ENCODE peak calls at places on chromosomes 4 and X, in nine cellular contexts. One of them, this sample, is unnamed.

GRCh38 chr4:32002037-32002747 is 1282.0 kb downstream of the PCDH7 start:
- DNase-seq in cardiac muscle cell: peak
- DNase-seq in A549: no peak
- DNase-seq in PC-3: no peak
- DNase-seq in AG10803: no peak
- DNase-seq in lung: no peak
- DNase-seq in adrenal gland: no peak
- DNase-seq in kidney epithelial cell: no peak
- DNase-seq in OCI-LY7: no peak
- DNase-seq in this sample: no peak

GRCh38 chr4:15375707-15376106 is 52.1 kb upstream of the C1QTNF7 start:
- DNase-seq in cardiac muscle cell: no peak
- DNase-seq in A549: no peak
- DNase-seq in PC-3: no peak
- DNase-seq in AG10803: no peak
- DNase-seq in lung: no peak
- DNase-seq in adrenal gland: no peak
- DNase-seq in kidney epithelial cell: no peak
- DNase-seq in OCI-LY7: no peak
- DNase-seq in this sample: no peak

GRCh38 chr4:65316534-65316933 is 353.8 kb downstream of the EPHA5 start:
- DNase-seq in cardiac muscle cell: no peak
- DNase-seq in A549: no peak
- DNase-seq in PC-3: no peak
- DNase-seq in AG10803: no peak
- DNase-seq in lung: no peak
- DNase-seq in adrenal gland: no peak
- DNase-seq in kidney epithelial cell: no peak
- DNase-seq in OCI-LY7: no peak
- DNase-seq in this sample: no peak

GRCh38 chr4:129327637-129328036 is 231.7 kb downstream of the C4orf33 start:
- DNase-seq in cardiac muscle cell: no peak
- DNase-seq in A549: no peak
- DNase-seq in PC-3: no peak
- DNase-seq in AG10803: no peak
- DNase-seq in lung: no peak
- DNase-seq in adrenal gland: no peak
- DNase-seq in kidney epithelial cell: no peak
- DNase-seq in OCI-LY7: no peak
- DNase-seq in this sample: no peak

GRCh38 chrX:148417934-148418333 is 82.5 kb upstream of the AFF2 start:
- DNase-seq in cardiac muscle cell: no peak
- DNase-seq in A549: no peak
- DNase-seq in PC-3: no peak
- DNase-seq in AG10803: peak
- DNase-seq in lung: no peak
- DNase-seq in adrenal gland: no peak
- DNase-seq in kidney epithelial cell: no peak
- DNase-seq in OCI-LY7: no peak
- DNase-seq in this sample: no peak

GRCh38 chr4:145720656-145721055 is 40.7 kb downstream of the C4orf51 start:
- DNase-seq in cardiac muscle cell: no peak
- DNase-seq in A549: no peak
- DNase-seq in PC-3: no peak
- DNase-seq in AG10803: no peak
- DNase-seq in lung: no peak
- DNase-seq in adrenal gland: no peak
- DNase-seq in kidney epithelial cell: no peak
- DNase-seq in OCI-LY7: no peak
- DNase-seq in this sample: no peak

GRCh38 chr4:139786494-139787354 is 121.1 kb downstream of the MGST2 start:
- DNase-seq in cardiac muscle cell: no peak
- DNase-seq in A549: no peak
- DNase-seq in PC-3: no peak
- DNase-seq in AG10803: no peak
- DNase-seq in lung: no peak
- DNase-seq in adrenal gland: no peak
- DNase-seq in kidney epithelial cell: no peak
- DNase-seq in OCI-LY7: no peak
- DNase-seq in this sample: no peak

GRCh38 chr4:139054791-139055376 is 39.3 kb downstream of the NOCT start:
- DNase-seq in cardiac muscle cell: peak
- DNase-seq in A549: no peak
- DNase-seq in PC-3: peak
- DNase-seq in AG10803: peak
- DNase-seq in lung: no peak
- DNase-seq in adrenal gland: no peak
- DNase-seq in kidney epithelial cell: no peak
- DNase-seq in OCI-LY7: no peak
- DNase-seq in this sample: no peak

GRCh38 chrX:87895421-87895820 is 377.8 kb downstream of the KLHL4 start:
- DNase-seq in cardiac muscle cell: no peak
- DNase-seq in A549: no peak
- DNase-seq in PC-3: no peak
- DNase-seq in AG10803: no peak
- DNase-seq in lung: no peak
- DNase-seq in adrenal gland: no peak
- DNase-seq in kidney epithelial cell: no peak
- DNase-seq in OCI-LY7: no peak
- DNase-seq in this sample: no peak

GRCh38 chr4:93759506-93759905 is 69.0 kb upstream of the ATOH1 start:
- DNase-seq in cardiac muscle cell: no peak
- DNase-seq in A549: no peak
- DNase-seq in PC-3: no peak
- DNase-seq in AG10803: no peak
- DNase-seq in lung: no peak
- DNase-seq in adrenal gland: no peak
- DNase-seq in kidney epithelial cell: no peak
- DNase-seq in OCI-LY7: no peak
- DNase-seq in this sample: no peak

GRCh38 chrX:24777660-24778059 is 83.9 kb downstream of the POLA1 start:
- DNase-seq in cardiac muscle cell: no peak
- DNase-seq in A549: no peak
- DNase-seq in PC-3: no peak
- DNase-seq in AG10803: no peak
- DNase-seq in lung: no peak
- DNase-seq in adrenal gland: no peak
- DNase-seq in kidney epithelial cell: no peak
- DNase-seq in OCI-LY7: peak
- DNase-seq in this sample: no peak

GRCh38 chr4:152939655-152940054 is 3.5 kb downstream of the FHDC1 start:
- DNase-seq in cardiac muscle cell: no peak
- DNase-seq in A549: no peak
- DNase-seq in PC-3: no peak
- DNase-seq in AG10803: no peak
- DNase-seq in lung: no peak
- DNase-seq in adrenal gland: no peak
- DNase-seq in kidney epithelial cell: no peak
- DNase-seq in OCI-LY7: no peak
- DNase-seq in this sample: no peak

GRCh38 chr4:148730766-148731165 is 288.6 kb upstream of the NR3C2 start:
- DNase-seq in cardiac muscle cell: no peak
- DNase-seq in A549: no peak
- DNase-seq in PC-3: no peak
- DNase-seq in AG10803: no peak
- DNase-seq in lung: no peak
- DNase-seq in adrenal gland: no peak
- DNase-seq in kidney epithelial cell: no peak
- DNase-seq in OCI-LY7: no peak
- DNase-seq in this sample: no peak

GRCh38 chr4:153071953-153072622 is 132.2 kb upstream of the TRIM2 start:
- DNase-seq in cardiac muscle cell: no peak
- DNase-seq in A549: no peak
- DNase-seq in PC-3: peak
- DNase-seq in AG10803: no peak
- DNase-seq in lung: no peak
- DNase-seq in adrenal gland: no peak
- DNase-seq in kidney epithelial cell: no peak
- DNase-seq in OCI-LY7: no peak
- DNase-seq in this sample: no peak

DNA sequence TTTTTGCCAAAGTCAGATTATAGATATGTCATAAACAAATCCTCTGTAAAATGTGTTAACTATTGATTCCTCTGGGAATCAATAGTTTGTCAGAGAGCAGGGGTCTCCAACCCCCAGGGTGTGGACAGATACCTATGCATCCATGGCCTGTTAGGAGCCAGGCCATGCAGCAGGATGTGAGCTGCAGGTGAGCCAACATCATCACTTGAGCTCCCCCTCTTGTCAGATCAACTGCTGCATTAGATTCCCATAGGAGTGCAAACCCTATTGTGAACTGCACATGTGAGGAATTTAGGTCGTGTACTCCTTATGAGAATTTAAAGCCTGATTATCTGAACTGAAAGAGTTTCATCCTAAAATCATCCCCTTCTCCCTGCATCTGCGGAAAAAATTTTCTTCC is 1365.4 kb downstream of the ARAP2 start:
- DNase-seq in cardiac muscle cell: no peak
- DNase-seq in A549: no peak
- DNase-seq in PC-3: no peak
- DNase-seq in AG10803: no peak
- DNase-seq in lung: no peak
- DNase-seq in adrenal gland: no peak
- DNase-seq in kidney epithelial cell: no peak
- DNase-seq in OCI-LY7: no peak
- DNase-seq in this sample: no peak
- TF ChIP-seq CTCF in cardiac muscle cell: no peak
- TF ChIP-seq CTCF in A549: no peak
- TF ChIP-seq CTCF in PC-3: peak
- TF ChIP-seq CTCF in AG10803: no peak
- TF ChIP-seq CTCF in lung: no peak
- TF ChIP-seq CTCF in adrenal gland: no peak
- TF ChIP-seq CTCF in kidney epithelial cell: no peak
- TF ChIP-seq CTCF in OCI-LY7: no peak
- TF ChIP-seq CTCF in this sample: no peak

DNA sequence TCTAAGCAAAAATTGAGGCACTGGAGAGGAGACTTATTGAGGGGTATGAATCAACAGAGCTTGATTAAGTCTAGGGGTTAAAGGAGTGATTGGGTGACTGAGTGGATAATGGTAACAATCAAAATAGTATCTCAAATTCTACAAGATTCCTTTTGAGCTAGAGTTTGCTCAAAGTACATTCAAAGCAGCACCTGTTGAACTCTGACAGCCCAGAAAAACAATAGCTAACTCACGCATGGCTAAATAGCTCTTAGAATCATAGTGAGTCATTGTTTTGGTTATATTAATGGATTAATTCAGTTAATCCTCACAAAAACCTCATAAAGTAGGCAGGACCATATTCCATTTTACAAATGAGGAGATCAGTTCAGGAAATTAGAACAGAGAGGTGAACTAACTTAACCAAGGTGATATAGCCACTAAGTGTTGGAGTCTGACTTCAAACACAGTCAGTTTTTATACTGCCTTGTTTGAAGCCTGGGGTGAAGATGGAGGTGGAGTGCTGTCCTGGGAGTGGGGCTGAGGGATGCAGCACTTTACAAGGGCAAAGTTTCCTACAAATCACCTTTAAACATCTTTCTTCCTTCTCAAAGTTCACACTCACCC is 35.9 kb upstream of the PPM1K start:
- DNase-seq in cardiac muscle cell: no peak
- DNase-seq in A549: no peak
- DNase-seq in PC-3: peak
- DNase-seq in AG10803: no peak
- DNase-seq in lung: no peak
- DNase-seq in adrenal gland: no peak
- DNase-seq in kidney epithelial cell: peak
- DNase-seq in OCI-LY7: peak
- DNase-seq in this sample: no peak
- H3K4me3 ChIP-seq in cardiac muscle cell: no peak
- H3K4me3 ChIP-seq in A549: no peak
- H3K4me3 ChIP-seq in PC-3: peak
- H3K4me3 ChIP-seq in AG10803: no peak
- H3K4me3 ChIP-seq in lung: no peak
- H3K4me3 ChIP-seq in adrenal gland: no peak
- H3K4me3 ChIP-seq in kidney epithelial cell: no peak
- H3K4me3 ChIP-seq in OCI-LY7: peak
- H3K4me3 ChIP-seq in this sample: no peak

GRCh38 chr4:27270435-27270834 is 409.8 kb downstream of the STIM2 start:
- DNase-seq in cardiac muscle cell: no peak
- DNase-seq in A549: no peak
- DNase-seq in PC-3: peak
- DNase-seq in AG10803: no peak
- DNase-seq in lung: no peak
- DNase-seq in adrenal gland: no peak
- DNase-seq in kidney epithelial cell: no peak
- DNase-seq in OCI-LY7: no peak
- DNase-seq in this sample: no peak

GRCh38 chr4:27272264-27272663 is 411.6 kb downstream of the STIM2 start:
- DNase-seq in cardiac muscle cell: no peak
- DNase-seq in A549: no peak
- DNase-seq in PC-3: no peak
- DNase-seq in AG10803: no peak
- DNase-seq in lung: no peak
- DNase-seq in adrenal gland: no peak
- DNase-seq in kidney epithelial cell: no peak
- DNase-seq in OCI-LY7: no peak
- DNase-seq in this sample: no peak

DNA sequence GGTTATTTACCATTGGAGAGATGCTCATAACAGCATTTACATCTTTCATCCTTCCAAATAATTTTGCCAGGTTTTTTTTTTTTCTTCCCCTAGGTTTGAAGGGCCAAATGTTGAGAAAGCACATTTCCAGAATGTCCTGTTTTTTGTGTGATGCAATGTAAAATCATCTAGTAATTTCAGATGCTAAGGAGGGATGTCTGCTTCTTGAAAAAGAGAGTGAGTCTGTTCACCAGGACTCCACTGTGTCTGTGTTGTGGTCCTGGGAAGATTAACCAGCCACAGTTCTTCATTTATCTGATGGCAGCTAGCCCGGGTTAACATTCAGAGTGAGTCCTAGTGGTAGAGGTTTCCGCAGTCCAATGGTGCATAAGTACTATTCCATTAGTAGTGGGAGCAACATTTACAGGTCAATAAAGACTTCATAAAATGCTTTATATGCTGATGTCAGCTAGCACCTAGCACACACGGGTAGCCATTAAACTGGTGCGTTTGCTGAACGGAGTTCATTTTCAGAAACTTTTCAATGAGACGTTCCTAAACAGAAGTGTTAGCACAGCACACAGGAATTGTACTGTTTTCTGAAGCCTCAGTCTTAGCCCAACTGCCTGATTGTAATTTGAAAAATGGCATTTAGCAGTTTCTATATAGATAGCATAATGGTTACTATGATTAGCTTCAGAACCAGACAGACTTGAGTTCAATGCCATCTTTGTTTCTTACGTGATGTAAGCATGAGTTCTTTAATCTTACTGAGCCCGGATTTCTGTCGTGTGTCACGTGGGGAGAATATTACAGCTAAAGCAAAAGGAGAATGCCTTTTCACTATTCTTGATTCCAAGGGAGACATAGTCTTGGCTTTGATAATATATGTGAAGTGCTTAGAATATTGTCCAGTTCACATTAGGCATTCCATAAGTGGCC is 407.1 kb downstream of the STIM2 start:
- DNase-seq in cardiac muscle cell: no peak
- DNase-seq in A549: no peak
- DNase-seq in PC-3: no peak
- DNase-seq in AG10803: no peak
- DNase-seq in lung: no peak
- DNase-seq in adrenal gland: no peak
- DNase-seq in kidney epithelial cell: no peak
- DNase-seq in OCI-LY7: no peak
- DNase-seq in this sample: no peak
- TF ChIP-seq CTCF in cardiac muscle cell: no peak
- TF ChIP-seq CTCF in A549: no peak
- TF ChIP-seq CTCF in PC-3: no peak
- TF ChIP-seq CTCF in AG10803: no peak
- TF ChIP-seq CTCF in lung: no peak
- TF ChIP-seq CTCF in adrenal gland: no peak
- TF ChIP-seq CTCF in kidney epithelial cell: no peak
- TF ChIP-seq CTCF in OCI-LY7: no peak
- TF ChIP-seq CTCF in this sample: no peak

GRCh38 chrX:3351287-3351686 is 4.8 kb upstream of the MXRA5 start:
- DNase-seq in cardiac muscle cell: no peak
- DNase-seq in A549: no peak
- DNase-seq in PC-3: no peak
- DNase-seq in AG10803: no peak
- DNase-seq in lung: no peak
- DNase-seq in adrenal gland: no peak
- DNase-seq in kidney epithelial cell: no peak
- DNase-seq in OCI-LY7: no peak
- DNase-seq in this sample: no peak
- H3K4me3 ChIP-seq in cardiac muscle cell: no peak
- H3K4me3 ChIP-seq in A549: no peak
- H3K4me3 ChIP-seq in PC-3: no peak
- H3K4me3 ChIP-seq in AG10803: no peak
- H3K4me3 ChIP-seq in lung: no peak
- H3K4me3 ChIP-seq in adrenal gland: no peak
- H3K4me3 ChIP-seq in kidney epithelial cell: no peak
- H3K4me3 ChIP-seq in OCI-LY7: no peak
- H3K4me3 ChIP-seq in this sample: no peak